ENCODE peak calls at places on chromosomes 3 and 15, in five cellular contexts. J is adrenal gland, F is uterus, T is GM12878, K is heart left ventricle. C is an unnamed sample.

GRCh38 chr3:16936233-16936632 is 51.5 kb downstream of the PLCL2 start:
- DNase-seq in J (no peak), F (no peak), T (no peak), K (no peak), C (no peak)

GRCh38 chr15:64931381-64931780 is 19.7 kb downstream of the ANKDD1A start:
- DNase-seq in J (no peak), F (no peak), T (no peak), K (no peak), C (no peak)

GRCh38 chr3:27224197-27224596 is 145.0 kb downstream of the NEK10 start:
- DNase-seq in J (no peak), F (no peak), T (no peak), K (peak), C (no peak)

GRCh38 chr15:60972866-60973265 is 256.2 kb downstream of the RORA start:
- DNase-seq in J (no peak), F (no peak), T (no peak), K (no peak), C (no peak)

GRCh38 chr3:138025553-138025952 is 15.6 kb downstream of the CLDN18 start:
- DNase-seq in J (no peak), F (no peak), T (no peak), K (no peak), C (no peak)

GRCh38 chr3:59192473-59192872 is 142.6 kb upstream of the CFAP20DC start:
- DNase-seq in J (no peak), F (no peak), T (no peak), K (no peak), C (no peak)

GRCh38 chr3:2303567-2303966 is 204.9 kb downstream of the CNTN4 start:
- DNase-seq in J (peak), F (no peak), T (no peak), K (no peak), C (no peak)

GRCh38 chr3:113249111-113249510 is 37.8 kb downstream of the BOC start:
- DNase-seq in J (no peak), F (no peak), T (no peak), K (peak), C (peak)

GRCh38 chr3:63960048-63960711 is 48.0 kb upstream of the SCAANT1 start:
- DNase-seq in J (peak), F (peak), T (no peak), K (no peak), C (no peak)

GRCh38 chr15:57138260-57138895 is 219.9 kb downstream of the TCF12 start:
- DNase-seq in J (peak), F (no peak), T (no peak), K (no peak), C (no peak)

GRCh38 chr3:101695779-101696372 is 9.4 kb upstream of the RPL24 start:
- DNase-seq in J (peak), F (no peak), T (no peak), K (no peak), C (no peak)

GRCh38 chr15:72289597-72290325 is 17.4 kb upstream of the PARP6 start:
- DNase-seq in J (no peak), F (no peak), T (no peak), K (no peak), C (no peak)

GRCh38 chr3:155572085-155572484 is 172.8 kb downstream of the PLCH1 start:
- DNase-seq in J (no peak), F (no peak), T (no peak), K (no peak), C (no peak)

GRCh38 chr3:177478170-177478859 is 281.0 kb upstream of the TBL1XR1 start:
- DNase-seq in J (no peak), F (peak), T (no peak), K (no peak), C (no peak)

GRCh38 chr3:43442872-43443395 is 156.6 kb downstream of the SNRK start:
- DNase-seq in J (no peak), F (no peak), T (no peak), K (no peak), C (no peak)

GRCh38 chr3:9067352-9067975 is 104.2 kb upstream of the RAD18 start:
- DNase-seq in J (peak), F (peak), T (peak), K (no peak), C (peak)

GRCh38 chr15:31308185-31308639 is 18.4 kb upstream of the KLF13 start:
- DNase-seq in J (no peak), F (no peak), T (no peak), K (no peak), C (no peak)

GRCh38 chr3:85567074-85567676 is 608.4 kb downstream of the CADM2 start:
- DNase-seq in J (peak), F (no peak), T (no peak), K (peak), C (no peak)

GRCh38 chr15:50315814-50316630 is 39.0 kb downstream of the GABPB1 start:
- DNase-seq in J (no peak), F (no peak), T (no peak), K (no peak), C (no peak)

GRCh38 chr3:66561374-66561773 is 60.6 kb upstream of the LRIG1 start:
- DNase-seq in J (no peak), F (no peak), T (no peak), K (no peak), C (no peak)

GRCh38 chr3:33481018-33481621 is 40.9 kb upstream of the UBP1 start:
- DNase-seq in J (no peak), F (no peak), T (no peak), K (no peak), C (no peak)

GRCh38 chr3:72031581-72031980 is 246.6 kb upstream of the PROK2 start:
- DNase-seq in J (peak), F (no peak), T (no peak), K (peak), C (no peak)

GRCh38 chr15:92636950-92637481 is 18.6 kb downstream of the FAM174B start:
- DNase-seq in J (no peak), F (no peak), T (no peak), K (no peak), C (no peak)

GRCh38 chr3:58720526-58720925 is 54.0 kb upstream of the FAM3D start:
- DNase-seq in J (no peak), F (no peak), T (no peak), K (no peak), C (no peak)

GRCh38 chr15:57418640-57419039 is 42.3 kb downstream of the CGNL1 start:
- DNase-seq in J (no peak), F (no peak), T (no peak), K (no peak), C (no peak)

GRCh38 chr15:85750319-85750806 is 44.4 kb downstream of the KLHL25 start:
- DNase-seq in J (no peak), F (peak), T (no peak), K (peak), C (peak)

GRCh38 chr15:100849021-100849831 is 30.4 kb upstream of the ALDH1A3 start:
- DNase-seq in J (no peak), F (peak), T (no peak), K (no peak), C (peak)

GRCh38 chr15:48925714-48926223 is 38.0 kb downstream of the SHC4 start:
- DNase-seq in J (peak), F (no peak), T (no peak), K (no peak), C (no peak)

GRCh38 chr15:100204771-100205170 is 137.0 kb downstream of the ADAMTS17 start:
- DNase-seq in J (no peak), F (no peak), T (no peak), K (no peak), C (no peak)

GRCh38 chr15:99436472-99437314 is 129.1 kb upstream of the MEF2A start:
- DNase-seq in J (no peak), F (peak), T (no peak), K (no peak), C (peak)

GRCh38 chr15:43771816-43772215 is 5.0 kb downstream of the ELL3 start:
- DNase-seq in J (no peak), F (no peak), T (no peak), K (no peak), C (no peak)
- H3K27ac ChIP-seq in J (no peak), F (no peak), T (no peak), K (no peak), C (no peak)

GRCh38 chr3:13477946-13478345 is 2.2 kb upstream of the HDAC11 start:
- DNase-seq in J (no peak), F (no peak), T (no peak), K (no peak), C (no peak)

GRCh38 chr3:13482106-13482690 is 2.1 kb downstream of the HDAC11 start:
- DNase-seq in J (no peak), F (no peak), T (no peak), K (no peak), C (peak)

GRCh38 chr3:13480340-13481318 is 523 bp downstream of the HDAC11 start:
- DNase-seq in J (peak), F (no peak), T (no peak), K (no peak), C (peak)

GRCh38 chr3:13479332-13479581 is 849 bp upstream of the HDAC11 start:
- DNase-seq in J (peak), F (peak), T (no peak), K (peak), C (no peak)

GRCh38 chr3:13479582-13480339 is at the start of gene HDAC11:
- DNase-seq in J (peak), F (peak), T (peak), K (peak), C (peak)
- TF ChIP-seq POLR2A in J (peak), F (peak), T (peak), K (peak), C (peak)

DNA sequence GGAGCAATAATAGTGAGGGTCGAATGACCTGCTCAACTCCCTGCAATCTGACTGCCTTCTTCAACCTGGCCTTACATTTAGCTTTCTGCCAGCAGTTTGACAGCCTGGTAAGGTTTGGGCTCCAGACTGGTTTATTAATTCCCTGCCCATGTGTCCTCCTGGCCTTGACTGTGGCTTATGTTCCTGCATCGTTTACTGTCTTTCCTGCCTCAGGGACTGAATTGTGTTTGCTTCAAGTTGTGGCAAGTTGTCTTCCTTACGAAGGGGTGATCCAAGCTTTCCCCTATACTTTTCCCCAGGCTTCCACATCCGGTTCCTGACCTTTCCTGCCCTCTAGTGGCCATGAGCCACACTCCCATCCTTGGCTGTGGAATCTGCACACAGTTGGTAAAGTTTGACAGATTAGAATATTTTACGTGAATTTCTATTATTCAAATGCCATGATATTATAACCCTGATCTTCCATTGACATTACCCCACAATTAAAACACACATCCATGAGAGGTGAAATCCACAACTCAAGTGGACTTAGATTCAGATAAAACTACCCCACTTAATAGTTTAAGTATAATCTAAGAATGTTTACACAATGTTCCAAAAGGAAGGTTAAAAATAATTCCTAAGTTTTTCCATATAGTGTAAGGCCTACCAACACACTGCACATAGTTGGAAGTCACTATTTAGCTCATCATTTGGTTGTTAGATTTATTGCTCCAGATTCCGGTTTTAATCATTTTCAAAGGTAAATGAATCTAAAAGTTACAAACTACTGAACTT is 95.7 kb downstream of the NEDD4 start:
- DNase-seq in J (peak), F (peak), T (no peak), K (no peak), C (no peak)
- H3K27ac ChIP-seq in J (no peak), F (peak), T (no peak), K (peak), C (no peak)

DNA sequence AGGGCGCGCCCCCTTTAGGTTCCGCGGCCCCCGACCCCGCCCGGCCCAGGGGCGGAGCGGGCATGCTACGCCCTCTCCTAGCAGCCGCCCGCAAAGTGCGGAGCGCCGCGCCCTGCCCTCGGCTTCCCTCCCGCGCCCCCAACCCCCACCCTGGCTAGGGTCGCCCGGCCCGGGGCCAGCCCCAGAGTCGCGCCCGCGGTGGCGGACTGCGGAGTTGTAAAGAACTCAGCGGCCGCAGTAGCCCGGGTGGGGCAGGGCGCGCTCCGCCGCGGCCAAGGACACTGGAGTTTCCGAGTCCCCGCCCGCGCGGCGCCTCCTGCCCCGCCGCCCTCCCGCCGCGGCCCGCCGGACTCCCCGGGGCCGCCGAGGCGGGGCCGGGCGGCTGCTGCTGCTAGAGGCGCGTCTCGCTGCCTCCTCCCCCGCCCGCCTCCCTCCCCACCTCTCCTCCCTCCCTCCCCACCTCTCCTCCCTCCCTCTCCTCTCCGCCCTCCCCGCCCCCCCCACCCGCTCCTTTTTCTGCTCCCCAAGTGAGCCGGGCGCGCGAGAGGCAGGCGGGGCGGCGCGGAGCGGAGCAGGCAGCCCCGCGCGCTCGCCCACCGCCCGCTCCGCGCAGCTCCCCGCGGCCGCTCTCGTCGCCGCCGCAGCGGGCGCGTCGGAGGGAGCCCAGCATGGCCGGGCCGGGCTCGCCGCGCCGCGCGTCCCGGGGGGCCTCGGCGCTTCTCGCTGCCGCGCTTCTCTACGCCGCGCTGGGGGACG is at the start of gene CACNA2D3:
- DNase-seq in J (peak), F (no peak), T (no peak), K (peak), C (peak)
- TF ChIP-seq POLR2A in J (no peak), F (no peak), T (no peak), K (no peak), C (no peak)